ENCODE peak calls at places on chromosomes 7 and 10, in seven cellular contexts. Z is bronchial epithelial cell, M is HCT116, R is body of pancreas, L is fibroblast of lung, J is cardiac fibroblast, I is AG10803. O is an unnamed sample.

GRCh38 chr10:101829561-101830315 is 11.5 kb upstream of the OGA start:
- DNase-seq in L (no peak), M (no peak), I (no peak), J (no peak), R (peak), Z (no peak), O (peak)

GRCh38 chr10:99560277-99561126 is 27.8 kb downstream of the NKX2-3 start:
- DNase-seq in Z (peak), L (peak), M (peak), J (peak), I (peak), R (peak), O (peak)

GRCh38 chr7:154581251-154581890 is 421.6 kb downstream of the PAXIP1 start:
- DNase-seq in L (no peak), R (no peak), Z (no peak), J (no peak), M (no peak), I (no peak), O (no peak)

GRCh38 chr10:63618552-63618951 is 97.4 kb downstream of the REEP3 start:
- DNase-seq in I (no peak), Z (no peak), M (no peak), R (no peak), J (no peak), L (no peak), O (no peak)

GRCh38 chr7:65798111-65799075 is 74.5 kb upstream of the VKORC1L1 start:
- DNase-seq in M (no peak), J (peak), I (peak), R (no peak), L (peak), Z (peak), O (no peak)

GRCh38 chr7:90713628-90714027 is 117.5 kb downstream of the CDK14 start:
- DNase-seq in J (no peak), Z (no peak), R (no peak), I (no peak), M (no peak), L (no peak), O (no peak)

GRCh38 chr7:102463841-102464576 is 654 bp downstream of the ALKBH4 start:
- DNase-seq in R (no peak), Z (no peak), I (peak), J (peak), M (no peak), L (no peak), O (no peak)

GRCh38 chr7:30755384-30756154 is 3.6 kb downstream of the INMT start:
- DNase-seq in M (no peak), L (peak), Z (no peak), I (peak), J (no peak), R (peak), O (peak)

GRCh38 chr7:47225387-47226170 is 356.3 kb downstream of the TNS3 start:
- DNase-seq in R (no peak), Z (no peak), L (no peak), M (no peak), I (peak), J (peak), O (no peak)

GRCh38 chr10:116771101-116771705 is 28.8 kb upstream of the HSPA12A start:
- DNase-seq in Z (peak), J (peak), L (peak), R (peak), I (peak), M (no peak), O (peak)

GRCh38 chr7:130090745-130091532 is 20.6 kb downstream of the KLHDC10 start:
- DNase-seq in L (no peak), I (no peak), M (no peak), R (no peak), J (no peak), Z (no peak), O (no peak)

GRCh38 chr7:71761336-71761735 is 629.4 kb downstream of the GALNT17 start:
- DNase-seq in J (no peak), I (no peak), L (no peak), M (no peak), R (no peak), Z (no peak), O (no peak)

GRCh38 chr10:4352566-4352961 is 473.4 kb upstream of the AKR1E2 start:
- DNase-seq in J (peak), L (peak), I (peak), Z (no peak), R (peak), M (no peak), O (no peak)

GRCh38 chr10:75304313-75304712 is 68.6 kb upstream of the COMTD1 start:
- DNase-seq in Z (no peak), R (no peak), L (no peak), I (no peak), J (no peak), M (no peak), O (no peak)

GRCh38 chr10:90481326-90481923 is 376.4 kb downstream of the HTR7 start:
- DNase-seq in Z (peak), R (no peak), J (no peak), M (no peak), L (no peak), I (no peak), O (no peak)

GRCh38 chr10:90888387-90888786 is 16.6 kb downstream of the RPP30 start:
- DNase-seq in M (no peak), I (no peak), R (no peak), Z (no peak), J (peak), L (no peak), O (no peak)

GRCh38 chr10:12377891-12378290 is 28.5 kb downstream of the CAMK1D start:
- DNase-seq in M (no peak), R (no peak), J (no peak), I (no peak), L (no peak), Z (no peak), O (no peak)

GRCh38 chr7:157141525-157142060 is 2.9 kb downstream of the UBE3C start:
- DNase-seq in M (no peak), Z (no peak), J (no peak), L (no peak), R (no peak), I (no peak), O (no peak)
- H3K4me3 ChIP-seq in M (no peak), Z (no peak), J (no peak), L (peak), R (no peak), I (no peak), O (no peak)

GRCh38 chr7:106503626-106504025 is 157.3 kb downstream of the CCDC71L start:
- DNase-seq in Z (no peak), I (no peak), L (no peak), J (no peak), R (no peak), M (no peak), O (no peak)
- H3K4me3 ChIP-seq in Z (no peak), I (no peak), L (no peak), J (no peak), R (no peak), M (no peak), O (no peak)

DNA sequence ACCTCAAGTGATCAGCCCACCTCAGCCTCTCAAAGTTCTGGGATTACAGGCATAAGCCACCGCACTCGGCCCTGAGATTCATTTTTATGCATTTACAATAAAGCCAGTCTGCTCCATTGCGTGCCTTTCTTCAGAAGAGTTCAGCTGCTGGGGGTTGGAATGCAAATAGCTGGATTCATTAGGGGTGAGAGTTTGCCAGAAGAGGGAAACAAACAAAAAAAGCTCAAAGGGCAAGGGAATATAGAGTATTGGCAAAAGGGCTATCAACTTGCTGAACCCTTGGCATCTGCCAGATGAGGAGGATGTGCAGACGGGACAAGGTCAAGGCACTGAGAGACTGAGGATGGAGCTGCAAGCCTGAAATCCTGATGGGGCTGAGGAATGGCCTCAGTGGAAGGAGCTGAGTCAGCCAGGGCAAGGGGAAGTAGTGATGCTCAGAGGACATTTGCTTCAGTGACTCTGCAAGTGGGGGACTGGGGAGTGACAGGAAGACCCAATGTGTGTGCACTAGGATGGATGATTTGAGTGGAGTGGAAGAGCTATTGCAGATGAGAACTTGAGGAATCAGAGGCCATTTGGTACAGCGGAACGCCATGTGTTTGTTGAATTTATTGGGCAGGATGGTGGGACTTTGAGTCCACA is 75.0 kb upstream of the ARMC3 start:
- DNase-seq in R (no peak), L (no peak), I (no peak), Z (no peak), M (no peak), J (no peak), O (no peak)
- H3K4me3 ChIP-seq in R (no peak), L (no peak), I (no peak), Z (no peak), M (no peak), J (no peak), O (no peak)

GRCh38 chr10:103894454-103894853 is 23.5 kb downstream of the STN1 start:
- DNase-seq in R (no peak), I (peak), J (peak), L (no peak), M (no peak), Z (peak), O (no peak)
- H3K4me3 ChIP-seq in R (no peak), I (no peak), J (no peak), L (no peak), M (peak), Z (no peak), O (no peak)

GRCh38 chr10:132539431-132539839 is 1.8 kb downstream of the INPP5A start:
- DNase-seq in R (peak), M (no peak), Z (no peak), L (peak), I (no peak), J (no peak), O (peak)
- H3K4me3 ChIP-seq in R (no peak), M (no peak), Z (no peak), L (peak), I (peak), J (peak), O (no peak)

GRCh38 chr7:120992272-120993010 is 3.9 kb downstream of the CPED1 start:
- DNase-seq in L (no peak), J (no peak), Z (no peak), M (no peak), R (no peak), I (no peak), O (no peak)
- H3K4me3 ChIP-seq in L (peak), J (no peak), Z (no peak), M (no peak), R (no peak), I (peak), O (no peak)

DNA sequence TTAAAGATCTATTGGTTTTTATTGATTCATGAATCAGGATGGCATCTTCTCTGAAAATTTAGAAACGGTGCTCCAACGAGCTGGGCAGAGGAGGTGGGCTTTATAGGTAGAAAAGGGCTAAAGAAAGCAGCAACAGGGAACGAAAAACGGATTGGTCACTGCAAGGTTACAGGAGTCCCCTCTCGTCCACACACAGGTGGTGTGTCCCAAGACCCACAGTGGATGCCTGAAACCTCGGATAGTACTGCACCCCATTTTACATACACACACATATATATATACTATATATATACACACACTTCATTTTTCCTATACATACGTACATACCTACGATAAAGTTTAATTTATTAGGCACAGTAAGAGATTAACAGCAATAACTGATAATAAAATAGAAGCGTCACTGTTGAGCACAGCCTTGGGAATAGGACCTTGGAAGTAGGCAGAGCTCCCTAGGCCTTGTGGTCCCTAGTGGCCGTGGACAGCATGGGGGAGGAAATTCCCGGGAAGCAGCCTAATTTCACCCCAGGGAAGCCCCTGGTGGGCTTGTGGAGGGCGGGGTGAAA is 737 bp upstream of the NUB1 start:
- DNase-seq in M (no peak), J (no peak), Z (no peak), L (no peak), R (no peak), I (no peak), O (no peak)
- H3K4me3 ChIP-seq in M (peak), J (peak), Z (no peak), L (peak), R (no peak), I (peak), O (peak)

DNA sequence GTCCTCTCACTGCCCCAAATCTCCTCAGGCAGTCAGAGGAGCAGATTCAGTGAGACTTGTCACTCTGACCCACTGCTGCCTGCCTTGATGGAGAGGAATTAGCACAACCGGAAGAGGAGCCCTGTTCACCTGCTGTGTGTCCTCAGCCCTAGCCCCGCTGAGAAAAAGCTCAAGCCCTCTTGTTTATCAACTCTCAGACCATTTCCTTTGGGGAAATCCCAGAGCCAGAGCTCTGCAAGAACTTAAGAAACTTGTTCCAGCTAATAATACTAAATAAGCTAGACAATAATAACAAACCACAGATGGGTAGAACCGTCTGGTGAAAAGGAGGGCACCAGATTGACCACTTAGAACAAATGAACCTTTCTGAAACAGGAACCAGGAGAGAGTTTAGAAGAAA is 37.7 kb upstream of the ITGB1 start:
- DNase-seq in J (peak), I (no peak), L (no peak), M (no peak), Z (no peak), R (no peak), O (no peak)
- H3K4me3 ChIP-seq in J (no peak), I (no peak), L (no peak), M (no peak), Z (no peak), R (no peak), O (no peak)

GRCh38 chr10:61973169-61973568 is 71.7 kb downstream of the ARID5B start:
- DNase-seq in R (no peak), J (peak), L (no peak), M (no peak), I (no peak), Z (no peak), O (no peak)

GRCh38 chr10:61978965-61979364 is 77.5 kb downstream of the ARID5B start:
- DNase-seq in L (no peak), M (no peak), I (no peak), R (no peak), Z (no peak), J (peak), O (no peak)

GRCh38 chr10:61974611-61975010 is 73.1 kb downstream of the ARID5B start:
- DNase-seq in J (peak), R (peak), Z (no peak), L (peak), M (no peak), I (peak), O (no peak)

GRCh38 chr10:61973923-61974322 is 72.4 kb downstream of the ARID5B start:
- DNase-seq in M (no peak), I (no peak), Z (no peak), R (no peak), J (peak), L (no peak), O (no peak)

GRCh38 chr10:61975107-61975932 is 73.8 kb downstream of the ARID5B start:
- DNase-seq in R (no peak), Z (peak), M (no peak), L (peak), I (peak), J (peak), O (no peak)
- H3K4me3 ChIP-seq in R (no peak), Z (no peak), M (no peak), L (no peak), I (peak), J (no peak), O (no peak)

DNA sequence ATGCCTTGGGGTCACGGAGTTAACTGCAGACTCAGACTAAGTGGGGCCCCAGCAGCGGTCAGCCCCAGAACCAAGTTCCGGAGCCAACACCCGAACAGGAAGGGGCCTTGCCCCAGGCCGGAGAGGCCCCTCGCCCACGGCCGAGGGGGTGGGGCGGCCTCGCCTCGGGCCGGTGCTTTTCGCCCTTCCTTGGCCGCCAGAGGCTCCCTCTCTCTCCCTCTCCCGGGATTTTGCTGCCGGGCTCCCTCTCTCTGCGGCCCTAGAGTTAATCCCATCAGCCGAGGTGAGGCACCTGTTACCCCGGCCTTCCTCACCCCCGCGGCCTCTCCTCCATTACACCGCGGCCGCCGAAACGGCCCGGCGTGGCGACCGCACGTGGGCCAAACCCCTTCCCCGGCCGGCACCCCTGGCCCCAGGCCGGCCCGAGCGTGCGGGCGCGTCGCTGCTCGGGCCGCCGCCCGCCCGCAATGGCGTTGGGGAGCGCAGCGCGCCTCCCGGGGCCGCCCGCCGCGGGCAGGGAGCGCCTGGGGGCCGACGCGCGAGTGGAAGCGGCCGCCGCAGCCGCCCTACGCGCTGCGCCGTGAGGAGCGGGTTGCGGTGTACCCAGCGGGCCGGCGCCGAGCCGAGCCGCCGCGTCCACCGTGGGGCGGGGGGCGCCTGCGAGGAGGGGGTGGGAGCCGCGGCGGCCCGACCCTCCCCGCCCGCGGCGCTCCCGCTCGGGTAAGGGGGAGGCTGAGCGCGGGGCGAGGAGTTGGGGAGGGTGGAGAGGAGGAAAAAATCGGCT is at the start of gene PPP1R9A:
- DNase-seq in M (peak), R (peak), L (peak), Z (no peak), I (no peak), J (no peak), O (peak)
- H3K4me3 ChIP-seq in M (peak), R (peak), L (peak), Z (peak), I (peak), J (peak), O (peak)